ENCODE peak calls at places on chromosomes 1 and 21, in seven cellular contexts. One of them, this sample, is unnamed.

GRCh38 chr1:207101720-207102119 is 2.3 kb upstream of the C4BPA start:
- DNase-seq in psoas muscle: no peak
- DNase-seq in GM13976: no peak
- DNase-seq in fibroblast of lung: no peak
- DNase-seq in fibroblast of mammary gland: no peak
- DNase-seq in pancreas: no peak
- DNase-seq in A549: no peak
- DNase-seq in this sample: no peak

GRCh38 chr1:37255111-37255795 is 219.1 kb upstream of the ZC3H12A start:
- DNase-seq in psoas muscle: no peak
- DNase-seq in GM13976: peak
- DNase-seq in fibroblast of lung: no peak
- DNase-seq in fibroblast of mammary gland: no peak
- DNase-seq in pancreas: no peak
- DNase-seq in A549: peak
- DNase-seq in this sample: peak

GRCh38 chr1:103576065-103576464 is 4.7 kb downstream of the AMY2B start:
- DNase-seq in psoas muscle: no peak
- DNase-seq in GM13976: no peak
- DNase-seq in fibroblast of lung: no peak
- DNase-seq in fibroblast of mammary gland: no peak
- DNase-seq in pancreas: no peak
- DNase-seq in A549: no peak
- DNase-seq in this sample: no peak

GRCh38 chr1:9687876-9688582 is 36.5 kb downstream of the PIK3CD start:
- DNase-seq in psoas muscle: peak
- DNase-seq in GM13976: no peak
- DNase-seq in fibroblast of lung: no peak
- DNase-seq in fibroblast of mammary gland: no peak
- DNase-seq in pancreas: peak
- DNase-seq in A549: no peak
- DNase-seq in this sample: peak

GRCh38 chr1:204041232-204041767 is 31.6 kb upstream of the SOX13 start:
- DNase-seq in psoas muscle: peak
- DNase-seq in GM13976: no peak
- DNase-seq in fibroblast of lung: no peak
- DNase-seq in fibroblast of mammary gland: peak
- DNase-seq in pancreas: no peak
- DNase-seq in A549: no peak
- DNase-seq in this sample: no peak

GRCh38 chr1:114153051-114153620 is 533 bp downstream of the SYT6 start:
- DNase-seq in psoas muscle: peak
- DNase-seq in GM13976: peak
- DNase-seq in fibroblast of lung: no peak
- DNase-seq in fibroblast of mammary gland: no peak
- DNase-seq in pancreas: peak
- DNase-seq in A549: peak
- DNase-seq in this sample: peak

GRCh38 chr1:84504580-84505021 is 1.6 kb upstream of the SPATA1 start:
- DNase-seq in psoas muscle: no peak
- DNase-seq in GM13976: no peak
- DNase-seq in fibroblast of lung: peak
- DNase-seq in fibroblast of mammary gland: peak
- DNase-seq in pancreas: no peak
- DNase-seq in A549: no peak
- DNase-seq in this sample: no peak

GRCh38 chr1:118827207-118827606 is 160.9 kb downstream of the TBX15 start:
- DNase-seq in psoas muscle: no peak
- DNase-seq in GM13976: no peak
- DNase-seq in fibroblast of lung: no peak
- DNase-seq in fibroblast of mammary gland: no peak
- DNase-seq in pancreas: no peak
- DNase-seq in A549: no peak
- DNase-seq in this sample: no peak

GRCh38 chr1:93344886-93345632 is 648 bp upstream of the DR1 start:
- DNase-seq in psoas muscle: no peak
- DNase-seq in GM13976: no peak
- DNase-seq in fibroblast of lung: no peak
- DNase-seq in fibroblast of mammary gland: peak
- DNase-seq in pancreas: no peak
- DNase-seq in A549: no peak
- DNase-seq in this sample: no peak

GRCh38 chr1:178011101-178011828 is 41.4 kb upstream of the SEC16B start:
- DNase-seq in psoas muscle: no peak
- DNase-seq in GM13976: no peak
- DNase-seq in fibroblast of lung: peak
- DNase-seq in fibroblast of mammary gland: peak
- DNase-seq in pancreas: no peak
- DNase-seq in A549: peak
- DNase-seq in this sample: no peak

GRCh38 chr1:33500547-33500946 is 28.1 kb downstream of the ZSCAN20 start:
- DNase-seq in psoas muscle: no peak
- DNase-seq in GM13976: no peak
- DNase-seq in fibroblast of lung: no peak
- DNase-seq in fibroblast of mammary gland: no peak
- DNase-seq in pancreas: no peak
- DNase-seq in A549: no peak
- DNase-seq in this sample: peak

GRCh38 chr1:97727029-97727428 is 193.8 kb downstream of the DPYD start:
- DNase-seq in psoas muscle: no peak
- DNase-seq in GM13976: no peak
- DNase-seq in fibroblast of lung: no peak
- DNase-seq in fibroblast of mammary gland: no peak
- DNase-seq in pancreas: no peak
- DNase-seq in A549: no peak
- DNase-seq in this sample: no peak

GRCh38 chr1:184408580-184408979 is 21.8 kb downstream of the C1orf21 start:
- DNase-seq in psoas muscle: no peak
- DNase-seq in GM13976: no peak
- DNase-seq in fibroblast of lung: no peak
- DNase-seq in fibroblast of mammary gland: no peak
- DNase-seq in pancreas: no peak
- DNase-seq in A549: no peak
- DNase-seq in this sample: no peak

GRCh38 chr1:221343106-221343505 is 398.8 kb downstream of the DUSP10 start:
- DNase-seq in psoas muscle: no peak
- DNase-seq in GM13976: no peak
- DNase-seq in fibroblast of lung: no peak
- DNase-seq in fibroblast of mammary gland: no peak
- DNase-seq in pancreas: no peak
- DNase-seq in A549: no peak
- DNase-seq in this sample: no peak

GRCh38 chr1:110916669-110917306 is 43.8 kb downstream of the CD53 start:
- DNase-seq in psoas muscle: no peak
- DNase-seq in GM13976: peak
- DNase-seq in fibroblast of lung: peak
- DNase-seq in fibroblast of mammary gland: peak
- DNase-seq in pancreas: no peak
- DNase-seq in A549: peak
- DNase-seq in this sample: no peak

GRCh38 chr21:32064511-32064910 is 191.7 kb downstream of the HUNK start:
- DNase-seq in psoas muscle: no peak
- DNase-seq in GM13976: no peak
- DNase-seq in fibroblast of lung: no peak
- DNase-seq in fibroblast of mammary gland: no peak
- DNase-seq in pancreas: no peak
- DNase-seq in A549: no peak
- DNase-seq in this sample: no peak

GRCh38 chr1:70907563-70908310 is 139.9 kb downstream of the PTGER3 start:
- DNase-seq in psoas muscle: no peak
- DNase-seq in GM13976: no peak
- DNase-seq in fibroblast of lung: no peak
- DNase-seq in fibroblast of mammary gland: no peak
- DNase-seq in pancreas: no peak
- DNase-seq in A549: no peak
- DNase-seq in this sample: no peak

GRCh38 chr1:6133146-6133895 is 46.8 kb downstream of the CHD5 start:
- DNase-seq in psoas muscle: peak
- DNase-seq in GM13976: no peak
- DNase-seq in fibroblast of lung: no peak
- DNase-seq in fibroblast of mammary gland: no peak
- DNase-seq in pancreas: peak
- DNase-seq in A549: no peak
- DNase-seq in this sample: no peak

GRCh38 chr1:177209357-177209756 is 38.6 kb downstream of the BRINP2 start:
- DNase-seq in psoas muscle: peak
- DNase-seq in GM13976: no peak
- DNase-seq in fibroblast of lung: peak
- DNase-seq in fibroblast of mammary gland: peak
- DNase-seq in pancreas: no peak
- DNase-seq in A549: peak
- DNase-seq in this sample: no peak

DNA sequence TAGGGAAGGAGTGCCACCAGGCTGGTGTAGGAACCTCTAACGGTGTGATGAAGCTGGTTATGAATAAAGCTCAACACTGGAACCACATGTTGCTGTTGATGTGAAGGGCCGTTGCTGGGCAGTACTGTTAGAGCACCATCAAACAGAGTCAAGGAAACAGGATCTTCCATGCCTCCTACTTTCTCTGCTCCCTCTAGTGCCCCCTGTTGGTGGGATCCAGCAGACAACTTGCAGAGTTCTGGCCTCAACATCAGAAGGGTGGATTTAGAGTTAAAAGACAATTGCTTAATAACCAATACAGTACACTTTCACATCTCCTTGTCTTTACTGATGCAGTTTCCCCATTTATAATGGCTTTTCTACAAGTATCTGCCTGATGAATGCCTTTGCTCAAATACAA is 336.4 kb downstream of the NTNG1 start:
- DNase-seq in psoas muscle: no peak
- DNase-seq in GM13976: peak
- DNase-seq in fibroblast of lung: no peak
- DNase-seq in fibroblast of mammary gland: peak
- DNase-seq in pancreas: no peak
- DNase-seq in A549: no peak
- DNase-seq in this sample: no peak
- TF ChIP-seq CTCF in psoas muscle: no peak
- TF ChIP-seq CTCF in GM13976: peak
- TF ChIP-seq CTCF in fibroblast of lung: peak
- TF ChIP-seq CTCF in fibroblast of mammary gland: peak
- TF ChIP-seq CTCF in pancreas: no peak
- TF ChIP-seq CTCF in A549: no peak
- TF ChIP-seq CTCF in this sample: peak

GRCh38 chr21:45405819-45406762 is 1.1 kb downstream of the COL18A1 start:
- DNase-seq in psoas muscle: peak
- DNase-seq in GM13976: no peak
- DNase-seq in fibroblast of lung: peak
- DNase-seq in fibroblast of mammary gland: peak
- DNase-seq in pancreas: peak
- DNase-seq in A549: no peak
- DNase-seq in this sample: peak

GRCh38 chr21:45408271-45408791 is 3.4 kb downstream of the COL18A1 start:
- DNase-seq in psoas muscle: peak
- DNase-seq in GM13976: no peak
- DNase-seq in fibroblast of lung: no peak
- DNase-seq in fibroblast of mammary gland: no peak
- DNase-seq in pancreas: no peak
- DNase-seq in A549: no peak
- DNase-seq in this sample: no peak

GRCh38 chr21:45407629-45408247 is 2.8 kb downstream of the COL18A1 start:
- DNase-seq in psoas muscle: peak
- DNase-seq in GM13976: no peak
- DNase-seq in fibroblast of lung: no peak
- DNase-seq in fibroblast of mammary gland: no peak
- DNase-seq in pancreas: peak
- DNase-seq in A549: no peak
- DNase-seq in this sample: no peak

GRCh38 chr21:45405271-45405818 is 380 bp downstream of the COL18A1 start:
- DNase-seq in psoas muscle: peak
- DNase-seq in GM13976: no peak
- DNase-seq in fibroblast of lung: no peak
- DNase-seq in fibroblast of mammary gland: peak
- DNase-seq in pancreas: peak
- DNase-seq in A549: peak
- DNase-seq in this sample: peak

GRCh38 chr21:45406801-45407628 is 2.0 kb downstream of the COL18A1 start:
- DNase-seq in psoas muscle: peak
- DNase-seq in GM13976: no peak
- DNase-seq in fibroblast of lung: no peak
- DNase-seq in fibroblast of mammary gland: peak
- DNase-seq in pancreas: peak
- DNase-seq in A549: no peak
- DNase-seq in this sample: peak
- TF ChIP-seq CTCF in psoas muscle: no peak
- TF ChIP-seq CTCF in GM13976: no peak
- TF ChIP-seq CTCF in fibroblast of lung: peak
- TF ChIP-seq CTCF in fibroblast of mammary gland: no peak
- TF ChIP-seq CTCF in pancreas: no peak
- TF ChIP-seq CTCF in A549: no peak
- TF ChIP-seq CTCF in this sample: no peak

DNA sequence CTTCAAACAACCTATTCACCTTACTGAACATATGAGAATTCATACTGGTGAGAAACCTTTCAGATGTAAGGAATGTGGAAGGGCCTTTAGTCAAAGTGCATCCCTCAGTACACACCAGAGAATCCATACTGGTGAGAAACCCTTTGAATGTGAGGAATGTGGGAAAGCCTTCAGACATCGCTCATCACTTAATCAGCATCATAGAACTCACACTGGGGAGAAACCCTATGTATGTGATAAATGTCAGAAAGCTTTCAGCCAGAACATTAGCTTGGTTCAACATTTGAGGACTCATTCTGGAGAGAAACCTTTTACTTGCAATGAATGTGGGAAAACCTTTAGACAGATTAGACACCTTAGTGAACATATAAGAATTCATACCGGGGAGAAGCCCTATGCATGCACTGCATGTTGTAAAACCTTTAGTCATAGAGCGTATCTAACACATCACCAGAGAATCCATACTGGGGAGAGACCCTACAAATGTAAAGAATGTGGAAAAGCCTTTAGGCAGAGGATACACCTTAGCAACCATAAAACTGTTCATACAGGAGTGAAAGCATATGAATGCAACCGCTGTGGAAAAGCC is 13.2 kb upstream of the EXO5 start:
- DNase-seq in psoas muscle: no peak
- DNase-seq in GM13976: no peak
- DNase-seq in fibroblast of lung: peak
- DNase-seq in fibroblast of mammary gland: peak
- DNase-seq in pancreas: no peak
- DNase-seq in A549: no peak
- DNase-seq in this sample: no peak
- TF ChIP-seq CTCF in psoas muscle: no peak
- TF ChIP-seq CTCF in GM13976: no peak
- TF ChIP-seq CTCF in fibroblast of lung: no peak
- TF ChIP-seq CTCF in fibroblast of mammary gland: no peak
- TF ChIP-seq CTCF in pancreas: no peak
- TF ChIP-seq CTCF in A549: no peak
- TF ChIP-seq CTCF in this sample: no peak

DNA sequence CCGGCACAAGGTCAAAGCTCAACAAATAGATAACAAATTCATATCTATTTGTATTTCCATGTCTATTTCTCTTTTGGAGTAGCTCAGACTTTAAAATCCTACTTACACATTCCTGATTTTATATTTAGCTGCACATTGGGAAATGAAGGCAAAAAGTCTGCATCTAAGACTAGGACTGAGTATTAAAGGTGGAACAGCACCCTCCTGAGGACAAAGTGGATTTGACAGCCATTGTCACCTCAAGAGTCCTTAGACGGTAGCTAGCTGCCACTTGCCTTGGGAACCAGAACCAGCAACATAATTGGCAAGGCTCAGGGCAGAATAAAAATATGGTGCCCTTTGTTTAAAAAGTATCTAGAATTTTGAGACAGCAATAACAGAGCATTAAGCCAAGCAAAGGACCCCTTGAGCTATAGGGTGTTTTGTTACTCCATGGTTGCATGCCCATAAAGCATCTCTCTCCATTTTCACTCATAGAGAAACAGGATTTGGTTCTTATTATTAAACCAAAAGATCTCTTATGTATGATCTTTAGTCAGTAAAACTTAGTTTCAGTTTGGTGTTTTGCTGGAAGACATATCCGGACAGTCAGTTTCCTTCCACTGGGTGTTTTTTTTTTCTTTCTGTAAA is 30.0 kb upstream of the SGIP1 start:
- DNase-seq in psoas muscle: no peak
- DNase-seq in GM13976: peak
- DNase-seq in fibroblast of lung: peak
- DNase-seq in fibroblast of mammary gland: peak
- DNase-seq in pancreas: no peak
- DNase-seq in A549: peak
- DNase-seq in this sample: peak
- TF ChIP-seq CTCF in psoas muscle: peak
- TF ChIP-seq CTCF in GM13976: peak
- TF ChIP-seq CTCF in fibroblast of lung: peak
- TF ChIP-seq CTCF in fibroblast of mammary gland: peak
- TF ChIP-seq CTCF in pancreas: peak
- TF ChIP-seq CTCF in A549: peak
- TF ChIP-seq CTCF in this sample: peak